ENCODE peak calls at places on chromosome 10, in five cellular contexts. One of them, this sample, is unnamed.

GRCh38 chr10:122089343-122090015 is 100.5 kb downstream of the TACC2 start:
- DNase-seq in gastrocnemius medialis: no peak
- DNase-seq in choroid plexus epithelial cell: no peak
- DNase-seq in fibroblast of lung: no peak
- DNase-seq in astrocyte: no peak
- DNase-seq in this sample: no peak

GRCh38 chr10:124339951-124340760 is 78.6 kb downstream of the OAT start:
- DNase-seq in choroid plexus epithelial cell: peak
- DNase-seq in gastrocnemius medialis: no peak
- DNase-seq in fibroblast of lung: peak
- DNase-seq in astrocyte: peak
- DNase-seq in this sample: no peak

GRCh38 chr10:47261121-47261520 is 38.9 kb upstream of the GDF10 start:
- DNase-seq in fibroblast of lung: no peak
- DNase-seq in astrocyte: no peak
- DNase-seq in gastrocnemius medialis: no peak
- DNase-seq in choroid plexus epithelial cell: no peak
- DNase-seq in this sample: no peak

GRCh38 chr10:27446091-27446918 is 57.8 kb upstream of the RAB18 start:
- DNase-seq in fibroblast of lung: peak
- DNase-seq in gastrocnemius medialis: no peak
- DNase-seq in choroid plexus epithelial cell: peak
- DNase-seq in astrocyte: peak
- DNase-seq in this sample: no peak

GRCh38 chr10:22816298-22816653 is 101.9 kb upstream of the PIP4K2A start:
- DNase-seq in astrocyte: peak
- DNase-seq in fibroblast of lung: peak
- DNase-seq in choroid plexus epithelial cell: peak
- DNase-seq in gastrocnemius medialis: no peak
- DNase-seq in this sample: peak

GRCh38 chr10:55629792-55630490 is 731.1 kb downstream of the ZWINT start:
- DNase-seq in fibroblast of lung: peak
- DNase-seq in choroid plexus epithelial cell: peak
- DNase-seq in astrocyte: peak
- DNase-seq in gastrocnemius medialis: no peak
- DNase-seq in this sample: peak

GRCh38 chr10:80168111-80168511 is 35.6 kb downstream of the PLAC9 start:
- DNase-seq in choroid plexus epithelial cell: no peak
- DNase-seq in astrocyte: no peak
- DNase-seq in fibroblast of lung: no peak
- DNase-seq in gastrocnemius medialis: peak
- DNase-seq in this sample: no peak

GRCh38 chr10:14009315-14010082 is 321.2 kb downstream of the FRMD4A start:
- DNase-seq in fibroblast of lung: peak
- DNase-seq in choroid plexus epithelial cell: peak
- DNase-seq in astrocyte: peak
- DNase-seq in gastrocnemius medialis: no peak
- DNase-seq in this sample: no peak

GRCh38 chr10:11397980-11398580 is 213.4 kb downstream of the USP6NL start:
- DNase-seq in fibroblast of lung: peak
- DNase-seq in gastrocnemius medialis: peak
- DNase-seq in astrocyte: peak
- DNase-seq in choroid plexus epithelial cell: peak
- DNase-seq in this sample: no peak

GRCh38 chr10:27547047-27547446 is 42.9 kb downstream of the RAB18 start:
- DNase-seq in astrocyte: no peak
- DNase-seq in gastrocnemius medialis: no peak
- DNase-seq in choroid plexus epithelial cell: no peak
- DNase-seq in fibroblast of lung: no peak
- DNase-seq in this sample: no peak

GRCh38 chr10:109203616-109204375 is 719.5 kb downstream of the XPNPEP1 start:
- DNase-seq in astrocyte: peak
- DNase-seq in fibroblast of lung: peak
- DNase-seq in choroid plexus epithelial cell: no peak
- DNase-seq in gastrocnemius medialis: no peak
- DNase-seq in this sample: peak

GRCh38 chr10:8392216-8392615 is 337.7 kb downstream of the GATA3 start:
- DNase-seq in astrocyte: peak
- DNase-seq in gastrocnemius medialis: no peak
- DNase-seq in fibroblast of lung: peak
- DNase-seq in choroid plexus epithelial cell: peak
- DNase-seq in this sample: no peak

GRCh38 chr10:1418031-1418550 is 319.2 kb downstream of the ADARB2 start:
- DNase-seq in astrocyte: no peak
- DNase-seq in choroid plexus epithelial cell: no peak
- DNase-seq in fibroblast of lung: no peak
- DNase-seq in gastrocnemius medialis: no peak
- DNase-seq in this sample: no peak

GRCh38 chr10:44706745-44707144 is 204.4 kb upstream of the TMEM72 start:
- DNase-seq in gastrocnemius medialis: no peak
- DNase-seq in fibroblast of lung: peak
- DNase-seq in astrocyte: peak
- DNase-seq in choroid plexus epithelial cell: peak
- DNase-seq in this sample: peak

GRCh38 chr10:125982256-125982948 is 86.0 kb downstream of the FANK1 start:
- DNase-seq in astrocyte: peak
- DNase-seq in fibroblast of lung: peak
- DNase-seq in choroid plexus epithelial cell: peak
- DNase-seq in gastrocnemius medialis: no peak
- DNase-seq in this sample: no peak

GRCh38 chr10:49599546-49599945 is 10.6 kb upstream of the SLC18A3 start:
- DNase-seq in astrocyte: no peak
- DNase-seq in gastrocnemius medialis: no peak
- DNase-seq in choroid plexus epithelial cell: no peak
- DNase-seq in fibroblast of lung: no peak
- DNase-seq in this sample: no peak

GRCh38 chr10:99531026-99531695 is 1.6 kb upstream of the NKX2-3 start:
- DNase-seq in fibroblast of lung: no peak
- DNase-seq in astrocyte: no peak
- DNase-seq in gastrocnemius medialis: no peak
- DNase-seq in choroid plexus epithelial cell: no peak
- DNase-seq in this sample: no peak

GRCh38 chr10:14585287-14586193 is 189.2 kb downstream of the FAM107B start:
- DNase-seq in fibroblast of lung: no peak
- DNase-seq in gastrocnemius medialis: no peak
- DNase-seq in choroid plexus epithelial cell: no peak
- DNase-seq in astrocyte: no peak
- DNase-seq in this sample: no peak

GRCh38 chr10:91163709-91164474 is 56.6 kb upstream of the PCGF5 start:
- DNase-seq in gastrocnemius medialis: peak
- DNase-seq in astrocyte: peak
- DNase-seq in choroid plexus epithelial cell: peak
- DNase-seq in fibroblast of lung: peak
- DNase-seq in this sample: peak

GRCh38 chr10:116395223-116395985 is 32.2 kb upstream of the PNLIPRP3 start:
- DNase-seq in gastrocnemius medialis: no peak
- DNase-seq in fibroblast of lung: no peak
- DNase-seq in astrocyte: no peak
- DNase-seq in choroid plexus epithelial cell: no peak
- DNase-seq in this sample: no peak

GRCh38 chr10:70918851-70919530 is 30.6 kb upstream of the PCBD1 start:
- DNase-seq in choroid plexus epithelial cell: peak
- DNase-seq in astrocyte: no peak
- DNase-seq in fibroblast of lung: no peak
- DNase-seq in gastrocnemius medialis: no peak
- DNase-seq in this sample: no peak

GRCh38 chr10:127157506-127158205 is 38.7 kb downstream of the INSYN2A start:
- DNase-seq in astrocyte: peak
- DNase-seq in fibroblast of lung: peak
- DNase-seq in gastrocnemius medialis: no peak
- DNase-seq in choroid plexus epithelial cell: peak
- DNase-seq in this sample: no peak

GRCh38 chr10:62907470-62908212 is 91.5 kb upstream of the EGR2 start:
- DNase-seq in astrocyte: no peak
- DNase-seq in fibroblast of lung: no peak
- DNase-seq in gastrocnemius medialis: no peak
- DNase-seq in choroid plexus epithelial cell: no peak
- DNase-seq in this sample: no peak

DNA sequence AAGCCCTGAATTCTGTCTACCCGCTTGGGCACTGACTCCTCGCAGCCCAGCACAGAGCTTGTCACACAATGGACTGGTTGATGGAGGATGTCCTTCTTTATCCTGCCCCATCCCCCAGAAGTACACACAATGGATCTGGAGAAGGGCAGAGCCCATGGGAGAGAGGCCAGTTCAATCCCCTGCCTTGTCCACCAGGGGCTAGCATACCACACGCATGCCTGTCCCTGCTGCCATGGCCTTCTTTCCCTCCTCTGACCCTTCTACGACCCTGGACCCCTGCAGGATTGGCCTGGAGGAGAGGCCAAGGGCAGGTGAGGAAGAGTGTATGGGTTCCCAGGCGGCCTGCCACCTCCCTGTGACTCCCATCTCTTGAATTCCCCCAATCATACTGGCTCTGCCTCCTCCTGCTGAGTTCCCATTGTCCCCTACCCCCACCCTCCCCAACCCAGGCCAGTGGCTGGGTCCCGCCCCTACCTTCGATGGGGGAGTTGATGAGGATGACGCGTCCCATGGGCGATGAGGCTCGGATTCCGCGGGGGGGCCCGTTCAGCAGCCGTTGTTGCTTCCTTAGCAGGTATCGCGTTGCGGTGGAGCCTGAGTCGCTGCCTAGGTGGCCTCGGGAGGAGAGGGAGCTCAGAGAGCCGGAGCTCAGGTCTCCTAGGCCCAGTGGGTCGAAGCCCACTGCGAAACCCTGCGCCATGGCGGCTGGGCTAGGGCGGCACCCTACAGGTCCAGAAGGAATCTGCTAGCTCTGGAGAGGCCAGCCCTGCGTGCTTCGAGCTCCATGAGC is 1.2 kb downstream of the PDZD7 start:
- DNase-seq in fibroblast of lung: no peak
- DNase-seq in choroid plexus epithelial cell: no peak
- DNase-seq in astrocyte: no peak
- DNase-seq in gastrocnemius medialis: no peak
- DNase-seq in this sample: no peak
- TF ChIP-seq CTCF in fibroblast of lung: peak
- TF ChIP-seq CTCF in choroid plexus epithelial cell: peak
- TF ChIP-seq CTCF in astrocyte: no peak
- TF ChIP-seq CTCF in gastrocnemius medialis: no peak
- TF ChIP-seq CTCF in this sample: peak

DNA sequence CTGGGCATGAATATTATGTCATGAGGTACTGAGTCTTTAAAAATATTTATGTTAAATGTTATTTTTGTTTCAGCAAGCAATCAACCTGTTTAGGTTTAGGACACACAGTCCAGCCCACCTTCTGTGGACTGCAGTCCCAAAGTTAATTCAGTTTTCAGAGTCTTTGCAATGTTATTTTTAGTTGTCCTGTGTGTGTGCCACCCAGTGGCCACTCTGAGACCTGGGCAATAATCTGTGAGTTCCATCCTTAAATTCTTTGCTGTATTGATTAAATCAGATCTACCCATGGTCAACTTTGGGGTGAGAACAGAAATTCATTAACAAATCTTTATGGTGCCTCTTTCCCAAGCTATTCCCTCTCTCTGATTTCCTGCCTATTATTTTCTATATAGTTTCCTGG is 415.1 kb downstream of the CCSER2 start:
- DNase-seq in choroid plexus epithelial cell: peak
- DNase-seq in fibroblast of lung: no peak
- DNase-seq in astrocyte: no peak
- DNase-seq in gastrocnemius medialis: no peak
- DNase-seq in this sample: no peak
- TF ChIP-seq CTCF in choroid plexus epithelial cell: peak
- TF ChIP-seq CTCF in fibroblast of lung: no peak
- TF ChIP-seq CTCF in astrocyte: peak
- TF ChIP-seq CTCF in gastrocnemius medialis: no peak
- TF ChIP-seq CTCF in this sample: peak

DNA sequence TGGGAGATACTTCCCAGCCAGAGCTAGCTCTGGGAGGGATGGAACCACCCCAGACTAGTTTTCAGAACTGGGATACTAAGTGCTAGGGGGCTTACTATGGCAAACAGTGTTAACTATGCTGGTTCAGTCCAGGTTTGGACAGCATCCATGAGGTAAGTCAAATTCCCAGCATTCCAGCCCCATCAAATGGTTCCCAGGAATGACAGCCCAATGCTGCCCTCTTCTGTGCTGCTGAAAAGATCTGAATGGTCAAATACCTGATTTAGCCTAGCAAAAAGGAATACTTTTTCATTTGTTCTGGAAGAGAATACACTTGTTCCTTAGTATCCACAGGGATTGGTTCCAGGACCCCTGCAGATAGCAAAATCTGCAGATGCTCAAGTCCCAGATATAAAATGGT is 141.8 kb upstream of the CCDC6 start:
- DNase-seq in gastrocnemius medialis: no peak
- DNase-seq in choroid plexus epithelial cell: peak
- DNase-seq in fibroblast of lung: peak
- DNase-seq in astrocyte: peak
- DNase-seq in this sample: no peak
- TF ChIP-seq CTCF in gastrocnemius medialis: no peak
- TF ChIP-seq CTCF in choroid plexus epithelial cell: peak
- TF ChIP-seq CTCF in fibroblast of lung: peak
- TF ChIP-seq CTCF in astrocyte: peak
- TF ChIP-seq CTCF in this sample: peak

DNA sequence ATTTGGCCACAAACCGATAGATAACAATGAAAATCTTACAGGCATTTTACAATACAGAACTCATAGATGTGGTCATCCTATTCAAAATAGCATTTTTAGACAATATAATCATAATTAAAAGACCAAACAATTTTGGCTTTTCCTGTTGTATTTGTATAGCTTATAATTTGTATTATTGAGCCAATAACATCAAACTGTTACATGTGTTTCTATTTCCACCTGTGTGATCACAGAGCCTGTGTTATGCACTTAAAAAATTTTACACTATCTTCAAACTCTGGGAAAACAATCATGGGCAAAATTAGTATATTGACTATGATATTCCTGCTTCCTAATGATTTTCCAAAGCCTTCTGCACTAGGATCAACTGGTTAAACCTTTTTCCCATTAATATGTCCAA is 1.9 kb downstream of the RHOBTB1 start:
- DNase-seq in astrocyte: no peak
- DNase-seq in fibroblast of lung: no peak
- DNase-seq in choroid plexus epithelial cell: no peak
- DNase-seq in gastrocnemius medialis: no peak
- DNase-seq in this sample: no peak
- TF ChIP-seq CTCF in astrocyte: no peak
- TF ChIP-seq CTCF in fibroblast of lung: no peak
- TF ChIP-seq CTCF in choroid plexus epithelial cell: no peak
- TF ChIP-seq CTCF in gastrocnemius medialis: no peak
- TF ChIP-seq CTCF in this sample: no peak

GRCh38 chr10:118734477-118734876 is 20.3 kb downstream of the CACUL1 start:
- DNase-seq in gastrocnemius medialis: no peak
- DNase-seq in astrocyte: no peak
- DNase-seq in fibroblast of lung: no peak
- DNase-seq in choroid plexus epithelial cell: peak
- DNase-seq in this sample: no peak
- TF ChIP-seq CTCF in gastrocnemius medialis: no peak
- TF ChIP-seq CTCF in astrocyte: no peak
- TF ChIP-seq CTCF in fibroblast of lung: peak
- TF ChIP-seq CTCF in choroid plexus epithelial cell: peak
- TF ChIP-seq CTCF in this sample: peak

DNA sequence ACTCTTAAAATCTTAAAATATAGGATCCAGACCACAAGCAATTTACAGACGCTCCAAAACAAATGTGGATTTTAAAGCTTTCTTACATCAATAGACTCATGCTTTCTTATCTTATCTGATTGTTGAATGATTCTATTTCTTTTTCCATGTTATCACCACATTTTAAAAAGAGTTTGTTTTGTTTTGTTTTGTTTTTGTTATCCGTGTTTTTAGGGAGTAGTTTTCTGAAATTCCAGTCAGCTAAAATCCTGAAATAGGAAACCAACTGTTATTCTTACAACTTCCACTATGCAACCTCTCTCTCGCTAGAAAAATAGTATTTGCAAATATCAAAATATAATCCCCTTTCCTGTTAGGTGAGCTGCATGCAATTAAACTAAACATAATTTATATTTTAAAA is 251.0 kb downstream of the PCDH15 start:
- DNase-seq in astrocyte: no peak
- DNase-seq in choroid plexus epithelial cell: no peak
- DNase-seq in gastrocnemius medialis: no peak
- DNase-seq in fibroblast of lung: no peak
- DNase-seq in this sample: no peak
- TF ChIP-seq CTCF in astrocyte: no peak
- TF ChIP-seq CTCF in choroid plexus epithelial cell: no peak
- TF ChIP-seq CTCF in gastrocnemius medialis: no peak
- TF ChIP-seq CTCF in fibroblast of lung: no peak
- TF ChIP-seq CTCF in this sample: no peak

This sample was measured in retinal pigment epithelial cell.